ENCODE peak calls at places on chromosomes 4 and X, in four cellular contexts. W is CD8-positive, alpha-beta memory T cell; J is thoracic aorta; S is uterus. O is an unnamed sample.

GRCh38 chr4:187268940-187269339 is 545.3 kb upstream of the FAT1 start:
- DNase-seq in J (no peak), W (no peak), S (no peak), O (no peak)

GRCh38 chr4:84964995-84965557 is 1.4 kb downstream of the WDFY3 start:
- DNase-seq in W (no peak), J (no peak), S (no peak), O (no peak)

GRCh38 chr4:158176776-158177175 is 4.0 kb upstream of the GASK1B start:
- DNase-seq in W (no peak), S (no peak), J (no peak), O (no peak)

GRCh38 chr4:172489896-172490295 is 676.7 kb downstream of the GALNTL6 start:
- DNase-seq in W (no peak), S (no peak), J (no peak), O (no peak)

GRCh38 chr4:74018116-74018515 is 19.6 kb upstream of the CXCL5 start:
- DNase-seq in S (no peak), W (no peak), J (no peak), O (no peak)

GRCh38 chr4:174714393-174715211 is 114.4 kb downstream of the GLRA3 start:
- DNase-seq in W (no peak), S (no peak), J (no peak), O (no peak)

GRCh38 chrX:111504941-111505340 is 6.5 kb upstream of the SERTM2 start:
- DNase-seq in S (no peak), J (no peak), W (no peak), O (no peak)

GRCh38 chr4:30863031-30863430 is 142.9 kb downstream of the PCDH7 start:
- DNase-seq in W (no peak), S (no peak), J (no peak), O (no peak)

GRCh38 chrX:151323054-151323453 is 74.0 kb upstream of the VMA21 start:
- DNase-seq in W (no peak), J (no peak), S (no peak), O (no peak)

GRCh38 chr4:122758033-122758432 is 25.5 kb downstream of the BBS12 start:
- DNase-seq in S (no peak), W (peak; percentile 18), J (no peak), O (no peak)

GRCh38 chr4:179804440-179804839 is 2362.2 kb upstream of the AGA start:
- DNase-seq in W (no peak), S (no peak), J (no peak), O (no peak)

GRCh38 chrX:1507511-1508463 is 29.2 kb downstream of the P2RY8 start:
- DNase-seq in W (peak; percentile 41), S (no peak), J (no peak), O (no peak)

GRCh38 chr4:30754021-30754420 is 33.9 kb downstream of the PCDH7 start:
- DNase-seq in J (no peak), W (no peak), S (no peak), O (no peak)

GRCh38 chrX:49915352-49916222 is 6.8 kb upstream of the CLCN5 start:
- DNase-seq in J (no peak), W (peak; percentile 50), S (peak; percentile 24), O (peak; percentile 2)

GRCh38 chrX:119990995-119991787 is 47.6 kb upstream of the NKAP start:
- DNase-seq in S (no peak), W (peak; percentile 3), J (no peak), O (no peak)

GRCh38 chrX:16466640-16467432 is 183.1 kb upstream of the S100G start:
- DNase-seq in W (no peak), J (no peak), S (no peak), O (no peak)

GRCh38 chr4:54371211-54371610 is 142.1 kb downstream of the PDGFRA start:
- DNase-seq in S (no peak), W (no peak), J (no peak), O (no peak)

GRCh38 chrX:119145241-119145653 is 17.6 kb upstream of the KIAA1210 start:
- DNase-seq in J (no peak), W (no peak), S (no peak), O (no peak)

GRCh38 chrX:33211356-33212254 is at the start of gene DMD:
- DNase-seq in W (no peak), J (peak; percentile 28), S (peak; percentile 52), O (no peak)

GRCh38 chr4:123479944-123480343 is 83.3 kb downstream of the SPRY1 start:
- DNase-seq in W (no peak), J (no peak), S (no peak), O (no peak)

GRCh38 chr4:113437124-113437523 is 324.4 kb downstream of the CAMK2D start:
- DNase-seq in J (no peak), S (no peak), W (no peak), O (no peak)

GRCh38 chr4:114364857-114365256 is 233.8 kb upstream of the UGT8 start:
- DNase-seq in W (no peak), S (no peak), J (no peak), O (no peak)

GRCh38 chr4:6963139-6963611 is 53.5 kb downstream of the TBC1D14 start:
- DNase-seq in J (no peak), S (no peak), W (no peak), O (no peak)

GRCh38 chr4:152265149-152265621 is 270.7 kb downstream of the FBXW7 start:
- DNase-seq in S (no peak), W (no peak), J (no peak), O (no peak)

GRCh38 chr4:5524451-5524850 is 183.9 kb downstream of the EVC2 start:
- DNase-seq in J (no peak), W (no peak), S (no peak), O (no peak)

GRCh38 chr4:74501579-74501978 is 56.6 kb downstream of the AREG start:
- DNase-seq in S (no peak), W (no peak), J (no peak), O (no peak)

GRCh38 chr4:38488891-38489861 is 174.8 kb upstream of the KLF3 start:
- DNase-seq in J (no peak), S (no peak), W (no peak), O (no peak)

GRCh38 chr4:109078724-109079123 is 223.7 kb downstream of the COL25A1 start:
- DNase-seq in J (no peak), W (no peak), S (no peak), O (no peak)

GRCh38 chrX:79413009-79413408 is 45.9 kb upstream of the ITM2A start:
- DNase-seq in J (no peak), S (no peak), W (peak; percentile 27), O (no peak)

GRCh38 chrX:110170029-110170428 is 147.9 kb downstream of the AMMECR1 start:
- DNase-seq in S (no peak), J (no peak), W (no peak), O (no peak)

GRCh38 chrX:1106478-1107210 is 105.8 kb downstream of the CRLF2 start:
- DNase-seq in J (no peak), W (no peak), S (no peak), O (no peak)

GRCh38 chrX:38816158-38816557 is 14.9 kb downstream of the MID1IP1 start:
- DNase-seq in J (no peak), S (no peak), W (peak; percentile 49), O (no peak)

GRCh38 chr4:8488791-8489369 is 48.3 kb downstream of the TRMT44 start:
- DNase-seq in W (no peak), J (no peak), S (no peak), O (no peak)

GRCh38 chr4:174764105-174764729 is 64.8 kb downstream of the GLRA3 start:
- DNase-seq in W (no peak), S (no peak), J (no peak), O (no peak)

GRCh38 chrX:42442745-42443144 is 335.2 kb downstream of the PPP1R2C start:
- DNase-seq in J (no peak), W (no peak), S (no peak), O (no peak)

GRCh38 chrX:110021180-110022022 is 18.5 kb downstream of the TMEM164 start:
- DNase-seq in S (no peak), W (no peak), J (no peak), O (no peak)

GRCh38 chrX:9948406-9948805 is 18.8 kb upstream of the CLDN34 start:
- DNase-seq in W (no peak), S (no peak), J (no peak), O (no peak)

GRCh38 chr4:16262188-16262587 is 35.9 kb upstream of the TAPT1 start:
- DNase-seq in S (no peak), J (no peak), W (no peak), O (no peak)

GRCh38 chr4:17323619-17324400 is 188.1 kb downstream of the QDPR start:
- DNase-seq in W (no peak), S (no peak), J (no peak), O (no peak)
- H3K27ac ChIP-seq in W (no peak overlapping the region), S (peak overlapping the region; percentile 52), J (no peak overlapping the region), O (no peak overlapping the region)

DNA sequence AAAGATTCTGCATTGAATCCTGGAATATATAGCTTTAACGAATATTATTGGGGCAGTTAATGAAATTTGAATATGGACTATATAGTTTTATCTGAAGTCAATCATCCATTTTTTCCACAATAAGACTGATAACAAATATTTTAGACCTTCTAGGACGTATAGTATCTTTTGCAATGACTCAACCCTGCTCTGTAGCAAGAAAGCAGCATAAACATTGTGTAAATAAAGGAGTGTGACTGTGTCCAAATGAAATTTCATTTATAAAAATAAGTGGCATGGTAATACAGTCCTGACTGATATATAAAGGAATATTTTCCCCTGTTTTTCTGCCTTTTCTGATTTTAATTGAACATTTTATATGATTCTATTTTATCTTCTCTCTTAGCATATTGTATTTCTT is 947.7 kb upstream of the SLIT2 start:
- DNase-seq in S (no peak), W (no peak), J (no peak), O (no peak)
- H3K9me3 ChIP-seq in S (no peaks in the 10 kb centered on the region), W (no peaks in the 10 kb centered on the region), J (no peaks in the 10 kb centered on the region), O (no peaks in the 10 kb centered on the region)

DNA sequence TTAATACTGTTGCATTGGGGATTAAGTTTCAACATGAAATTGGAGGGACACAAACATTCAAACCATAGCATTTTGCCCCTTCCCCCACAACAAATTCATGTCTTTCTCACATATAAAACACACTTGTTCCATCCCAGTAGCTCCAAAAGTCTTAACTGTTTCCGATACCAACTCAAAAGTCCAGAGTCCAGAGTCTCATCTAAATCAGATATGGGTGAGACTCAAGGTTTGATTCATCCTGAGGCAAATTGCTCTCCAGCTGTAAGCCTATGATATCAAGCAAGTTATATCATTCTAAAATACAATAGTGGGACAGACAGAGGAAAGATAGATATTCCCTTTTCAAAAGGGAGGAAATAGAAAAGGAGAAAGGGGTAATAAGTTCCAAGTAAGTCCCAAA is 8.7 kb downstream of the SLC9B1 start:
- DNase-seq in J (no peak), S (no peak), W (no peak), O (no peak)
- H3K27ac ChIP-seq in J (peak overlapping the region; percentile 49), S (peak overlapping the region; percentile 82), W (no peak overlapping the region), O (no peak overlapping the region)

DNA sequence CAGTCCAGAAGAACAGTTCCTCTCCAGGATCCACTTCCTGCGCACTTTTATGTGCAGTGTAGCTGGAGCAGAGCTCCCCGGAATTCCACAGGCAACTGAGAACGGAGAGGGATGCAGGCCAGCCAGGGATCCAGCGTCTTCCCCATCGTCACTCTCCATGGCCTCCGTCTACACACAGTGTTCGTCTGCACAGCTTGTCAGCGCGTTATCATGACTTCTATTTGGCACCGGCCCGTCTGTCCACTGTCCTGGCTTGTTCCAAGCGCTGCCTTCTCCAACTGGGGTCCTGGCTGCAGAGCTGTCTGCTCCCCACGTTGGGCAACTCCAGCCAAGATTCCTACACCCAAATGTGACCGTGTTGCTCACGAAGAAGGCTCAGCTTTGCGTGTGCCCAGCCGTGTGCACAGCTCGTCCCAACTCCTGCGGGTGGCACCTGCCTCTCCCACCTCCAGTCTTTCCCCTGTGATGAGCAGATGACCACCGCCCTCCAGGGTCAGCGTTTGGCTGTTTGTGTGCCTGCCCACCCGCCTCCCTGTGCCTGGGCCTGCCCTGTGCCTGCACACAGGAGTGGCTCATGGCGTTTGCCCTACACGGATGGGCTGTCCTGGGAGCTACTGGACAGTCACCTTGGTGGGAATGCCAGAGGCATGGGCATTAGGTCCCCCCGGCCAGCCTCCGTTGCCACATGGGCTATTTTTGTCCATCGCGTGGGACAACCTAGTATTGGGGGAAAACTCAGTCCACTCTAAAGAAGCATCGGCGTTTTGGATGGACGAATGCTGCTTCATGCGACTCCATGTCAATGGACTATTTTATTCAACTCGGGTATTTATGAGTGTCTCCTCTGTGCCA is 2.2 kb upstream of the CTBP1 start:
- DNase-seq in J (no peak), S (no peak), W (no peak), O (no peak)
- H3K9me3 ChIP-seq in J (peaks cover 4% of the 10 kb centered on the region), S (no peaks in the 10 kb centered on the region), W (no peaks in the 10 kb centered on the region), O (no peaks in the 10 kb centered on the region)